ENCODE peak calls at places on chromosomes 5 and 9, in five cellular contexts. I, M, K, T and L are unnamed samples.

GRCh38 chr9:127661342-127661741 is 45.4 kb upstream of the CFAP157 start:
- DNase-seq in I (no peak), M (no peak), K (no peak), T (no peak), L (peak; percentile 34)

GRCh38 chr5:158845941-158846340 is 253.8 kb downstream of the EBF1 start:
- DNase-seq in I (no peak), M (no peak), K (no peak), T (no peak), L (no peak)

GRCh38 chr9:116334581-116335150 is 181.1 kb downstream of the PAPPA start:
- DNase-seq in I (no peak), M (no peak), K (no peak), T (no peak), L (no peak)

GRCh38 chr5:149982505-149982904 is 17.9 kb downstream of the TIGD6 start:
- DNase-seq in I (no peak), M (no peak), K (no peak), T (no peak), L (no peak)

GRCh38 chr5:75601567-75601966 is 9.7 kb upstream of the ANKDD1B start:
- DNase-seq in I (no peak), M (no peak), K (peak; percentile 61), T (no peak), L (no peak)

GRCh38 chr5:138082033-138082432 is 1.8 kb upstream of the WNT8A start:
- DNase-seq in I (no peak), M (no peak), K (no peak), T (no peak), L (no peak)

GRCh38 chr9:115063058-115063850 is 54.7 kb downstream of the TNC start:
- DNase-seq in I (peak; percentile 46), M (peak; percentile 77), K (peak; percentile 77), T (peak; percentile 73), L (peak; percentile 91)

GRCh38 chr5:39399135-39400036 is 25.4 kb downstream of the DAB2 start:
- DNase-seq in I (peak; percentile 98), M (peak; percentile 98), K (peak; percentile 98), T (peak; percentile 98), L (peak; percentile 92)

GRCh38 chr5:136285501-136285900 is 79.8 kb downstream of the TRPC7 start:
- DNase-seq in I (no peak), M (peak; percentile 45), K (peak; percentile 4), T (peak; percentile 12), L (no peak)

GRCh38 chr5:75756191-75756590 is 39.0 kb upstream of the POC5 start:
- DNase-seq in I (no peak), M (no peak), K (no peak), T (no peak), L (no peak)

GRCh38 chr9:7799934-7800285 is 332 bp upstream of the DMAC1 start:
- DNase-seq in I (no peak), M (no peak), K (no peak), T (no peak), L (no peak)

GRCh38 chr9:126499911-126500599 is 113.7 kb upstream of the LMX1B start:
- DNase-seq in I (no peak), M (no peak), K (no peak), T (no peak), L (peak; percentile 65)
- H2AFZ ChIP-seq in I (no peak overlapping the region), M (peak overlapping the region; percentile 82), K (peak overlapping the region; percentile 85), T (no peak overlapping the region), L (no peak overlapping the region)

GRCh38 chr9:133794006-133794760 is 56.0 kb upstream of the SARDH start:
- DNase-seq in I (no peak), M (no peak), K (no peak), T (no peak), L (peak; percentile 80)
- H3K36me3 ChIP-seq in I (no peaks in the 10 kb centered on the region), M (no peaks in the 10 kb centered on the region), K (peaks cover 22% of the 10 kb centered on the region), T (peaks cover 9% of the 10 kb centered on the region), L (peaks cover 26% of the 10 kb centered on the region)

DNA sequence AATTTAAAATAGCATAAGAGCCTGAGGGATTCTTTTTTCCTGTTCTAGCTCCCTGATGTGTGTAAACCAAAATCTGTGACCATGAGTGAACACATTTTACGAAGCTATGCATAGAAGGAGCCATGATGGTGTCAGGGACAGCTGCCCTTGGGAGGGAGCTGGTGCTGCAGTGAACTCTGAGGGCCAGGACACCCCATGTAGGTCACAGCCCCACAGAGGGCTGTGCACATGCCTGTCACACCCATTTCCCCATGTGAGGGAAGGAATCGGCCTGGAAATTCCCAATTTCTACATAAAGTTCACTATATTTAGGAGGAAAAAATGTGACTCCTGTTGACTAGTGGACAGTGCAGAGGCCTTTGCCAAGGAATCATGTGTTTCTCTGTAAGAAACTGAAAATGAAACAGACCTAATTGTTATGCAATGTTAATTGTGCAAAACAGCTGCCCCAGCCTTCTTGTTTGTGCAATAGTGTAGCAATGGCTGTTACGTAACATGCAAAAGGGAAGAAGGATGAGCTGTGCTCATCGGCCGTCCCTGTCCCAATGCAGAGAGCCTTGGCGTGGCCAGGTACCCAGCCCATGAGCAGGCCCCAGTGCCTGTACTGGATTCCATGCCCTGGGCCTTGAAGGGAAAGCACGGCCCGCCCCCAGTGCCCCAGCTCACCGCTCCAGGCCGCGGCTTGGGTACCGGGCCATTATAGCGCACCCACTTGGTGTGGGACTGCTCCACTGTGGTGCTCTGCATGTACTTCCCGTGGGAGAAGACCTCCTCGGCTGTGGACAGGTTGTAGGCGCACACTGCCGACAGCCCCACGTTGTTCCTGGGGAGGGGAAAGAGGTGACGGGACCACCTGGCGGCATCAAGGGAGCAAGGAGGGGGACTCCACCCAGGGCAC is 69.9 kb downstream of the SECISBP2 start:
- DNase-seq in I (no peak), M (peak; percentile 89), K (peak; percentile 82), T (no peak), L (peak; percentile 83)
- H3K4me2 ChIP-seq in I (no peak overlapping the region), M (peak overlapping the region; percentile 33), K (peak overlapping the region; percentile 48), T (no peak overlapping the region), L (peak overlapping the region; percentile 43)

GRCh38 chr9:136943291-136944093 is 1.0 kb downstream of the FBXW5 start:
- DNase-seq in I (peak; percentile 18), M (peak; percentile 72), K (no peak), T (peak; percentile 22), L (peak; percentile 99)
- H2AFZ ChIP-seq in I (no peak overlapping the region), M (peak overlapping the region; percentile 27), K (peak overlapping the region; percentile 91), T (no peak overlapping the region), L (no peak overlapping the region)

GRCh38 chr5:74409166-74409706 is 231.3 kb downstream of the ENC1 start:
- DNase-seq in I (no peak), M (no peak), K (no peak), T (no peak), L (no peak)
- H3K36me3 ChIP-seq in I (no peaks in the 10 kb centered on the region), M (no peaks in the 10 kb centered on the region), K (no peaks in the 10 kb centered on the region), T (no peaks in the 10 kb centered on the region), L (no peaks in the 10 kb centered on the region)

DNA sequence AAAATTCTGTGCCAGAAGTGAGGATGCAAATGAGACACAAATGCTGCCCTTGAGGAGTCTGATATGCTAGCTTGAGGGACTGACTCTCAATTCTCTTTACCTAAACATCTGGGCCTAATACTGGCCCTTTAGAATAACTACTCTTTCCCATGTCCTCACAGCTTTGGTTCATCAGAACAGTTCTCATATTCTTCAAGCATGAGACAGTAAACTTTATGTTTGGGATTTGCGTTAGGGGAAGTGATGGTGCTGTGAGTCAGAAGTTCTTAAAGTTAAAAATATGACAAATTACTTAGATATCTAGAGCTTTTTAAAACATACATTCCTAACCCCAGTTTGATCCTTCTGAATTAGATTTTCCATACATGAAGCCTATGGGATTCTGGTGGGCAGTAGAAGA is 665.0 kb upstream of the RGMB start:
- DNase-seq in I (peak; percentile 97), M (peak; percentile 92), K (peak; percentile 99), T (peak; percentile 94), L (peak; percentile 38)
- H3K4me2 ChIP-seq in I (peak overlapping the region; percentile 65), M (peak overlapping the region; percentile 68), K (no peak overlapping the region), T (peak overlapping the region; percentile 1), L (peak overlapping the region; percentile 78)

GRCh38 chr9:11204521-11204920 is 591.7 kb upstream of the PTPRD start:
- DNase-seq in I (peak; percentile 19), M (no peak), K (no peak), T (no peak), L (no peak)
- H2AFZ ChIP-seq in I (no peak overlapping the region), M (no peak overlapping the region), K (no peak overlapping the region), T (no peak overlapping the region), L (no peak overlapping the region)